ENCODE peak calls at places on chromosomes 13 and 19, in six cellular contexts. E is fibroblast of the aortic adventitia; Y is dermis microvascular lymphatic vessel endothelial cell; Q is ureter; R is stimulated activated CD8-positive, alpha-beta memory T cell treated with anti-CD3 and anti-CD28 coated beads, Interleukin-12 subunit alpha, Interleukin-12 subunit beta, amount 100 ng/mL, for 1 hour; X is foreskin fibroblast. D is an unnamed sample.

GRCh38 chr13:114002009-114002544 is 28.2 kb upstream of the C13orf46 start:
- DNase-seq in Q (no peak), Y (no peak), R (no peak), E (no peak), X (no peak), D (no peak)

GRCh38 chr13:21005193-21005592 is 56.2 kb downstream of the LATS2 start:
- DNase-seq in R (no peak), E (no peak), X (no peak), Y (no peak), Q (no peak), D (no peak)

GRCh38 chr19:51702103-51702753 is 9.1 kb downstream of the SPACA6 start:
- DNase-seq in Q (peak; percentile 81), E (peak; percentile 73), X (peak; percentile 60), Y (peak; percentile 41), R (no peak), D (no peak)

GRCh38 chr13:35979378-35979911 is 151.7 kb downstream of the DCLK1 start:
- DNase-seq in Q (peak; percentile 54), Y (peak; percentile 7), R (no peak), X (peak; percentile 93), E (peak; percentile 100), D (no peak)

GRCh38 chr13:39306639-39307589 is 268.7 kb downstream of the NHLRC3 start:
- DNase-seq in Q (no peak), R (no peak), X (no peak), E (no peak), Y (no peak), D (no peak)

GRCh38 chr13:30409911-30410704 is 12.2 kb upstream of the UBE2L5 start:
- DNase-seq in X (peak; percentile 85), E (peak; percentile 93), Y (no peak), R (no peak), Q (no peak), D (no peak)

GRCh38 chr19:17949956-17950309 is 17.0 kb upstream of the KCNN1 start:
- DNase-seq in E (no peak), Y (no peak), X (no peak), R (no peak), Q (no peak), D (no peak)

GRCh38 chr13:26254583-26255102 is 714 bp downstream of the CDK8 start:
- DNase-seq in X (peak; percentile 60), Y (peak; percentile 43), E (peak; percentile 32), Q (peak; percentile 62), R (peak; percentile 27), D (peak; percentile 23)

GRCh38 chr13:49185264-49185663 is 34.9 kb upstream of the MLNR start:
- DNase-seq in Y (peak; percentile 30), X (no peak), E (no peak), Q (no peak), R (no peak), D (no peak)

GRCh38 chr13:113801289-113801961 is 42.4 kb downstream of the TMEM255B start:
- DNase-seq in X (no peak), Y (no peak), Q (no peak), E (no peak), R (no peak), D (no peak)

GRCh38 chr13:25478186-25478585 is 106.4 kb downstream of the ATP8A2 start:
- DNase-seq in R (no peak), X (peak; percentile 76), Q (no peak), Y (no peak), E (no peak), D (no peak)

GRCh38 chr13:101626925-101627555 is 174.6 kb downstream of the ITGBL1 start:
- DNase-seq in Q (no peak), E (peak; percentile 50), R (no peak), Y (no peak), X (no peak), D (no peak)

GRCh38 chr13:51849145-51850101 is 4.4 kb upstream of the TMEM272 start:
- DNase-seq in X (peak; percentile 12), Y (peak; percentile 9), Q (no peak), E (no peak), R (no peak), D (peak; percentile 47)

GRCh38 chr13:78430166-78430791 is 173.1 kb downstream of the POU4F1 start:
- DNase-seq in Y (no peak), Q (no peak), X (no peak), R (no peak), E (no peak), D (no peak)

GRCh38 chr19:53598361-53598760 is 33.4 kb upstream of the DPRX start:
- DNase-seq in Y (no peak), X (no peak), R (no peak), Q (no peak), E (no peak), D (no peak)

GRCh38 chr19:13692096-13692495 is 72.2 kb upstream of the MRI1 start:
- DNase-seq in Y (no peak), Q (no peak), X (peak; percentile 73), E (peak; percentile 85), R (no peak), D (no peak)

GRCh38 chr19:56837892-56838679 is 2.4 kb downstream of the PEG3 start:
- DNase-seq in Q (peak; percentile 71), E (no peak), X (peak; percentile 53), R (no peak), Y (no peak), D (no peak)

GRCh38 chr19:53374288-53374687 is 8.8 kb downstream of the ZNF525 start:
- DNase-seq in X (no peak), Y (no peak), E (no peak), R (no peak), Q (no peak), D (no peak)

GRCh38 chr13:92224052-92224821 is 825.8 kb downstream of the GPC5 start:
- DNase-seq in X (peak; percentile 77), R (no peak), E (peak; percentile 93), Y (no peak), Q (no peak), D (no peak)

GRCh38 chr19:38202504-38202903 is 21.5 kb downstream of the DPF1 start:
- DNase-seq in Q (no peak), Y (no peak), E (no peak), X (no peak), R (no peak), D (no peak)

GRCh38 chr19:47729468-47729798 is 15.9 kb upstream of the NOP53 start:
- DNase-seq in E (peak; percentile 86), R (no peak), Y (peak; percentile 77), Q (peak; percentile 80), X (peak; percentile 92), D (no peak)

GRCh38 chr19:16274466-16274865 is 50.2 kb upstream of the KLF2 start:
- DNase-seq in Q (no peak), X (peak; percentile 37), Y (no peak), E (peak; percentile 25), R (no peak), D (no peak)

GRCh38 chr19:30153326-30154210 is 211.5 kb downstream of the URI1 start:
- DNase-seq in R (no peak), X (no peak), E (no peak), Y (no peak), Q (no peak), D (no peak)

GRCh38 chr13:29758591-29759114 is 91.8 kb downstream of the UBL3 start:
- DNase-seq in R (peak; percentile 23), Q (no peak), Y (no peak), X (no peak), E (no peak), D (no peak)

GRCh38 chr13:112071011-112071901 is 4.3 kb downstream of the SOX1 start:
- DNase-seq in Y (no peak), E (no peak), R (no peak), Q (no peak), X (no peak), D (no peak)

GRCh38 chr13:30864352-30865130 is 41.5 kb upstream of the MEDAG start:
- DNase-seq in E (peak; percentile 96), Y (peak; percentile 73), X (peak; percentile 83), R (no peak), Q (no peak), D (no peak)

GRCh38 chr19:39342647-39343305 is 555 bp downstream of the SAMD4B start:
- DNase-seq in Q (no peak), E (no peak), R (no peak), X (peak; percentile 44), Y (no peak), D (no peak)

GRCh38 chr19:33500586-33500985 is 21.0 kb downstream of the PEPD start:
- DNase-seq in R (no peak), Q (no peak), Y (no peak), X (no peak), E (no peak), D (no peak)

GRCh38 chr19:2569596-2570465 is 93.9 kb downstream of the GADD45B start:
- DNase-seq in X (no peak), E (no peak), R (no peak), Y (no peak), Q (no peak), D (no peak)

D was measured in neural crest cell.